ENCODE peak calls at places on chromosomes 4 and X, in six cellular contexts. Y is tibial nerve, H is kidney, J is lung, P is sigmoid colon, M is left ventricle myocardium inferior. K is an unnamed sample. For H3K36me3, the result is how much of the 10 kb centered on the place peaks cover.

GRCh38 chr4:115279300-115279699 is 165.9 kb upstream of the NDST4 start:
- DNase-seq in Y (no peak), H (no peak), J (no peak), P (no peak), M (no peak), K (no peak)

GRCh38 chr4:113835005-113835404 is 73.5 kb upstream of the CAMK2D start:
- DNase-seq in Y (no peak), H (no peak), J (no peak), P (no peak), M (no peak), K (no peak)

GRCh38 chr4:41215155-41215554 is 813 bp upstream of the APBB2 start:
- DNase-seq in Y (no peak), H (no peak), J (no peak), P (no peak), M (no peak), K (no peak)

GRCh38 chr4:16270654-16271328 is 44.5 kb upstream of the TAPT1 start:
- DNase-seq in Y (no peak), H (no peak), J (no peak), P (no peak), M (no peak), K (no peak)

GRCh38 chrX:136892412-136892811 is 11.9 kb upstream of the RBMX start:
- DNase-seq in Y (no peak), H (no peak), J (no peak), P (no peak), M (no peak), K (no peak)

GRCh38 chrX:68365356-68365755 is 67.9 kb downstream of the OPHN1 start:
- DNase-seq in Y (no peak), H (no peak), J (no peak), P (no peak), M (no peak), K (no peak)

GRCh38 chrX:23668335-23668734 is 1.0 kb downstream of the PRDX4 start:
- DNase-seq in Y (no peak), H (no peak), J (no peak), P (no peak), M (no peak), K (no peak)

GRCh38 chrX:129522184-129523059 is 868 bp downstream of the SMARCA1 start:
- DNase-seq in Y (peak), H (peak), J (peak), P (peak), M (peak), K (peak)

GRCh38 chrX:23989689-23990088 is 37.3 kb downstream of the KLHL15 start:
- DNase-seq in Y (no peak), H (no peak), J (no peak), P (no peak), M (no peak), K (no peak)

GRCh38 chr4:150591284-150591874 is 9.4 kb downstream of the MAB21L2 start:
- DNase-seq in Y (no peak), H (no peak), J (no peak), P (peak), M (no peak), K (peak)

GRCh38 chr4:159545556-159545955 is 442.7 kb downstream of the RAPGEF2 start:
- DNase-seq in Y (no peak), H (no peak), J (no peak), P (no peak), M (no peak), K (no peak)

GRCh38 chr4:7652006-7652405 is 217.3 kb upstream of the PSAPL1 start:
- DNase-seq in Y (no peak), H (peak), J (no peak), P (no peak), M (no peak), K (no peak)

GRCh38 chrX:69618803-69619202 is 2.9 kb downstream of the EDA start:
- DNase-seq in Y (no peak), H (no peak), J (no peak), P (no peak), M (no peak), K (no peak)

GRCh38 chrX:118116308-118117068 is at the start of gene KLHL13:
- DNase-seq in Y (peak), H (peak), J (no peak), P (peak), M (peak), K (peak)

GRCh38 chr4:76995776-76996175 is 46.2 kb downstream of the SEPTIN11 start:
- DNase-seq in Y (no peak), H (no peak), J (no peak), P (no peak), M (no peak), K (no peak)

GRCh38 chr4:153204247-153205027 is at the start of gene TRIM2:
- DNase-seq in Y (peak), H (peak), J (peak), P (peak), M (peak), K (peak)

GRCh38 chr4:2546286-2546823 is 9.9 kb downstream of the FAM193A start:
- DNase-seq in Y (no peak), H (no peak), J (no peak), P (no peak), M (no peak), K (no peak)

GRCh38 chrX:49876750-49877149 is 2.5 kb upstream of the USP27X start:
- DNase-seq in Y (peak), H (no peak), J (no peak), P (no peak), M (no peak), K (peak)

GRCh38 chr4:155908187-155909139 is 5.0 kb downstream of the TDO2 start:
- DNase-seq in Y (no peak), H (no peak), J (no peak), P (no peak), M (no peak), K (no peak)

GRCh38 chr4:86670739-86671138 is 76.6 kb downstream of the PTPN13 start:
- DNase-seq in Y (no peak), H (no peak), J (no peak), P (no peak), M (no peak), K (no peak)

GRCh38 chr4:24508541-24508940 is 75.8 kb downstream of the DHX15 start:
- DNase-seq in Y (no peak), H (no peak), J (no peak), P (no peak), M (no peak), K (no peak)

GRCh38 chrX:97797076-97797475 is 913.4 kb downstream of the RPA4 start:
- DNase-seq in Y (no peak), H (no peak), J (no peak), P (no peak), M (no peak), K (no peak)

GRCh38 chrX:10557166-10557565 is 63.2 kb downstream of the MID1 start:
- DNase-seq in Y (no peak), H (no peak), J (no peak), P (no peak), M (no peak), K (no peak)

GRCh38 chr4:118076958-118077766 is 42.9 kb downstream of the NDST3 start:
- DNase-seq in Y (no peak), H (no peak), J (no peak), P (no peak), M (no peak), K (peak)

GRCh38 chrX:43551590-43551989 is 104.5 kb upstream of the MAOA start:
- DNase-seq in Y (no peak), H (peak), J (no peak), P (no peak), M (no peak), K (no peak)

GRCh38 chr4:40264995-40265909 is 68.4 kb downstream of the RHOH start:
- DNase-seq in Y (no peak), H (no peak), J (no peak), P (no peak), M (peak), K (peak)

GRCh38 chrX:137565921-137566745 is at the start of gene ZIC3:
- DNase-seq in Y (peak), H (peak), J (peak), P (peak), M (peak), K (no peak)

GRCh38 chr4:17597517-17597916 is 16.9 kb upstream of the MED28 start:
- DNase-seq in Y (no peak), H (no peak), J (no peak), P (no peak), M (no peak), K (peak)

GRCh38 chr4:88457307-88458090 is 580 bp downstream of the HERC5 start:
- DNase-seq in Y (peak), H (peak), J (peak), P (peak), M (peak), K (peak)

GRCh38 chr4:88452941-88453340 is 4.0 kb upstream of the HERC5 start:
- DNase-seq in Y (no peak), H (no peak), J (no peak), P (no peak), M (no peak), K (no peak)

GRCh38 chr4:88451205-88451604 is 5.7 kb upstream of the HERC5 start:
- DNase-seq in Y (no peak), H (no peak), J (no peak), P (no peak), M (no peak), K (no peak)

GRCh38 chr4:88458091-88458740 is 1.3 kb downstream of the HERC5 start:
- DNase-seq in Y (no peak), H (no peak), J (no peak), P (no peak), M (no peak), K (no peak)

DNA sequence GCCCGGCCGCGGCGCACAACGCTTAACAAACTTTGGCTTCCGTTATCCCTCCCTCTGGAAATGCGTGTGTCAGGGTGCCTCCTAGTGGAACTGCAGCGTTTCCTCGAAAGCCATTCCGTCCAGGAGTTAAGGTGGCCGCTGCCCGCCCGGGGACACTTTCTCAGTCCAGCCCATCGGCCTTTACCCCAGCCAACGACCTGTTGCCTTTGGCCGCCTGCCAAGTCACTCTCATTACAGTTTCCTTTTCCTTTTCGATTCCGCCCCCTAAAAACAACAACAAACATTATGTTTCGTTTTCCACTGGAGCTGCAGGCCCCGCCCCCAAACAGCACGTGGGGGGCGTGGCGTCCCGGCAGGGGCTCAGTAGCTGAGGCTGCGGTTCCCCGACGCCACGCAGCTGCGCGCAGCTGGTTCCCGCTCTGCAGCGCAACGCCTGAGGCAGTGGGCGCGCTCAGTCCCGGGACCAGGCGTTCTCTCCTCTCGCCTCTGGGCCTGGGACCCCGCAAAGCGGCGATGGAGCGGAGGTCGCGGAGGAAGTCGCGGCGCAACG is at the start of gene HERC5:
- DNase-seq in Y (peak), H (peak), J (peak), P (peak), M (peak), K (peak)
- TF ChIP-seq CTCF in Y (peak), H (peak), J (peak), P (peak), M (peak), K (peak)

DNA sequence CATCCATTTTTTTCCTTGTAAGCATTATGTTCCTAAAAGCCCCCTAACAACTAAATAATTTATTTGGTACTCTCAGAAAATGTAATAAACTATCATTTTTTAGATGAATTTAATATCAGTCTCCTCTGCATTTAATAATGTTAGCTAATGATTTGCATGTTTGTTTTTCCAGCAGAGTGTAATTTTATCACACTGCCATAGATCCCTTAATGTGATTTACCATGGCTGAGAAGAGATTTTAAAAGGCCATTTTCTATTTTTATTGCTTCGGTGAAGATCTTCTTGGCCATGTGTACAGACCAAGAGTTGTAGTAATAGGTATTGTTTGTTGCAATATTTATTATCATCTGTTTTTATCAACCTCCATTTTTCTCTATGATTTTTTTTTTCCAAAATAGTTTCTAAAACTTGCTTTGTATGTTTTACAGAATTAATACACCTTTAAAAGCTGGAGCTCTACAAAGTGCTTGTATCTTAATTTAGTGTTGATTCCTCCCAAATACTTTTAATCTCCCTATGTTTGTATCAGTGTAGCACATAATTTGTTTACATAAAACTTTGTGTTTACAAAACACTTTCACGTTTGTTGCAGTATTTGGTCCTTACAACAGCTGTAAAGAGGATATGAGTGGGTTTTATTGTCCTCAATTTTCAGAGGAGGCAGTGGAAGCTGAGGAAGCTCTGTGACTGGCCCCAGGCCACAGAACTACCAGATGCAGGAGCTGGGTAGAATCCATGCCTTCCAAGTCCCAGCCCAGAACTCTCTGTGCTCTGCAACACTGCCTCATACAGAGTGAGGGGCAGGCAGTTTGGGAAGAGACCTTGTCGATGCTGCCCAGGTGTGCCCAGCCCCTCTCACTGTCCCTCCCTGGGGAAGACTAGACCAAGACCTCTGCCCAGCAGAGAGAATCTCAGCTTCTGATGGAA is 58.1 kb downstream of the FAM114A1 start:
- DNase-seq in Y (no peak), H (no peak), J (no peak), P (peak), M (no peak), K (no peak)
- H3K36me3 ChIP-seq in Y (half or more), H (under half), J (under half), P (under half), M (half or more), K (under half)

GRCh38 chr4:141134051-141134450 is 782 bp upstream of the RNF150 start:
- DNase-seq in Y (no peak), H (no peak), J (no peak), P (no peak), M (no peak), K (no peak)
- TF ChIP-seq CTCF in Y (no peak), H (no peak), J (no peak), P (no peak), M (no peak), K (no peak)

GRCh38 chr4:124275-125081 is at the start of gene ZNF718:
- DNase-seq in Y (peak), H (peak), J (peak), P (peak), M (peak), K (peak)

GRCh38 chr4:125833-126232 is 1.5 kb downstream of the ZNF718 start:
- DNase-seq in Y (no peak), H (no peak), J (no peak), P (no peak), M (no peak), K (no peak)

GRCh38 chr4:120616-121015 is 3.7 kb upstream of the ZNF718 start:
- DNase-seq in Y (no peak), H (no peak), J (no peak), P (no peak), M (no peak), K (no peak)

GRCh38 chr4:121408-122084 is 2.8 kb upstream of the ZNF718 start:
- DNase-seq in Y (no peak), H (no peak), J (no peak), P (no peak), M (no peak), K (no peak)

DNA sequence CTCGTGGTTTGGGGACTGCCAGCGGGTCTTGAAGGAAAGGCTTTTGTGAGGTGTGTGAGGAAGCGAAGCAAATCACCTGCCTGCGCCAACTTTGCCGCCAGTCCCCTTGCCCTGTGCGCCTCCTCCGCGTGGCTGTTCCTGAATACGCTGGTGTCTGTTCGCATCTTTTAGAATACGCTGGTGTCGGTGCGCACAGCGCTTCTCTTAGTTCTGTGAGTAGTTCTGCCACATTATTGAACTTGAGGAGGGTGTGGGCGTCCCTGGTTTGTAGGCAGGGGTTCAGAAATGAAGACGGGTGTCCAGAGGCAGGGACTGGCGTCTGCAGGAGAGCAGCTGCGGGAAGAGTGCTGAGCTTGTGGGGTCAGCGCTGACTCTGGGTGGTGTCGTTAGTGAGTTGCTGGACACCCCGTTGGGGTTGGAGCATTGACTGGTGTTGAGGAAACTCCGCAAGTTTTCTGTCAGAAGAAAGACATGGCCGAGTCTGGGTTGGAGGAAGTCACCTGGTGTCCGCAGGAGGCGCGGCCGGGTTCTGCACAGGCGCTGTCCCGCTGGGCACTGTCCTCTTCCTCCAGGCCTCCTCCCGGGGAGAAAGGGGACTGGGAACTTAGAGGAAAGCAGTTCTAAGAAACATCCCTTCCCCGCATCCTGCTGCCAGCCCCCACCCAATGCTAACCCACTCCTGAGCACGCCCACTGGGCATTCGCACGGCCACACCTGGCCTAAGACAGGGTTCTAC is 952 bp downstream of the ZNF718 start:
- DNase-seq in Y (no peak), H (peak), J (peak), P (no peak), M (peak), K (peak)
- H3K36me3 ChIP-seq in Y (under half), H (under half), J (under half), P (under half), M (under half), K (under half)

GRCh38 chr4:184991860-184992259 is 26.4 kb upstream of the HELT start:
- DNase-seq in Y (no peak), H (no peak), J (no peak), P (no peak), M (no peak), K (no peak)

GRCh38 chr4:184994010-184994622 is 24.2 kb upstream of the HELT start:
- DNase-seq in Y (no peak), H (no peak), J (no peak), P (no peak), M (no peak), K (no peak)

GRCh38 chr4:184993243-184993642 is 25.0 kb upstream of the HELT start:
- DNase-seq in Y (no peak), H (no peak), J (no peak), P (no peak), M (no peak), K (no peak)

GRCh38 chr4:184992422-184992821 is 25.9 kb upstream of the HELT start:
- DNase-seq in Y (no peak), H (no peak), J (no peak), P (no peak), M (no peak), K (no peak)

GRCh38 chr4:184994623-184995010 is 23.7 kb upstream of the HELT start:
- DNase-seq in Y (no peak), H (no peak), J (no peak), P (no peak), M (no peak), K (no peak)
- TF ChIP-seq CTCF in Y (no peak), H (no peak), J (no peak), P (no peak), M (no peak), K (no peak)

DNA sequence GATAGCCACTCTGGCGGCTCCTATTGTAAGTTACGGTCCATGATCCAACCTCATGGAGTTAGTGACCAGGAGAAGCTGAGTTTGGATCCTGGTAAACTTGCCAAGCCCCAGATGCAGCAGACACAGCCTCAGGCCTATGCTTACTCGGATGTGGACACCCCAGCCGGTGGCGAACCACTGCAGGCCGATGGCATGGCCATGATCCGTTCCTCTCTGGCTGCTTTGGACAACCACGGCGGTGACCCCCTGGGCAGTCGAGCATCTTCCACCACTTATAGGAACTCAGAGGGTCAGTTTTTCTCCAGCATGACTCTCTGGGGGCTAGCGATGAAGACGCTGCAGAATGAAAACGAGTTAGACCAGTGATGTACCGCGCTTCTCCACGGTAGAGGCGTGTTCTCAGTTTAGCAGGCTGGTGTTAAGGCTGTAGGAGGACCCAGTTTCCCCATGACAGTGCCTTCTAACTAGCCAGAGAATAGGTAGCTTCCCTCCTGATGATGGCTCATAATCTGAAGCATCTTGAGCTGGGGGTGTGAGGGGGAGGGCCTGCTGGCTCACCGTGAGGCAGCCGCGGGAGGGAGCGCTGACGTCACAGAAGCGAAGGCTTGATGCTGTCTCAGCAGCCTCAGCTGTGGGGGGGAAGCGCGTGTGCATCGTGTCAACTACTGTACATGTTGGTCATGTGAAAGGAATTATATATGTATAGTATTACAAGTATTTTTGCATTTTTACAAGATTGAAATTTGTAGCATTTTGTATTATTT is 31.1 kb downstream of the ZBTB49 start:
- DNase-seq in Y (no peak), H (no peak), J (no peak), P (peak), M (no peak), K (no peak)
- H3K36me3 ChIP-seq in Y (half or more), H (under half), J (under half), P (under half), M (half or more), K (under half)

GRCh38 chr4:15043226-15043625 is 40.9 kb downstream of the CPEB2 start:
- DNase-seq in Y (no peak), H (no peak), J (no peak), P (no peak), M (no peak), K (peak)
- TF ChIP-seq CTCF in Y (peak), H (no peak), J (no peak), P (no peak), M (no peak), K (peak)